ENCODE peak calls at places on chromosome 4, in seven cellular contexts. C, V, Z, J, I, S and D are unnamed samples.

GRCh38 chr4:142130636-142131035 is 494.3 kb downstream of the IL15 start:
- DNase-seq in C (no peak), V (no peak), Z (no peak), J (no peak), I (no peak), S (no peak), D (no peak)

GRCh38 chr4:109465065-109465464 is 31.4 kb downstream of the SEC24B start:
- DNase-seq in C (peak), V (no peak), Z (peak), J (no peak), I (no peak), S (peak), D (peak)

GRCh38 chr4:151227731-151228130 is 49.2 kb upstream of the PRSS48 start:
- DNase-seq in C (peak), V (peak), Z (peak), J (peak), I (peak), S (peak), D (peak)

GRCh38 chr4:88137112-88137511 is 21.3 kb downstream of the ABCG2 start:
- DNase-seq in C (no peak), V (no peak), Z (peak), J (no peak), I (no peak), S (peak), D (peak)

GRCh38 chr4:162869157-162869556 is 297.5 kb downstream of the NAF1 start:
- DNase-seq in C (no peak), V (no peak), Z (no peak), J (no peak), I (no peak), S (no peak), D (no peak)

GRCh38 chr4:48780867-48781219 is 764 bp upstream of the FRYL start:
- DNase-seq in C (peak), V (peak), Z (peak), J (no peak), I (peak), S (peak), D (peak)

GRCh38 chr4:182492456-182492855 is 249.3 kb downstream of the TENM3 start:
- DNase-seq in C (peak), V (no peak), Z (peak), J (no peak), I (no peak), S (no peak), D (peak)

GRCh38 chr4:52266537-52267137 is 215.5 kb downstream of the SPATA18 start:
- DNase-seq in C (no peak), V (no peak), Z (no peak), J (no peak), I (peak), S (no peak), D (no peak)

GRCh38 chr4:173506780-173507211 is 23.2 kb downstream of the HAND2 start:
- DNase-seq in C (no peak), V (no peak), Z (no peak), J (no peak), I (no peak), S (no peak), D (no peak)

GRCh38 chr4:86976801-86977485 is 42.1 kb downstream of the AFF1 start:
- DNase-seq in C (no peak), V (no peak), Z (no peak), J (no peak), I (no peak), S (peak), D (no peak)

GRCh38 chr4:168877779-168878491 is 132.1 kb downstream of the CBR4 start:
- DNase-seq in C (no peak), V (peak), Z (no peak), J (no peak), I (no peak), S (no peak), D (no peak)

GRCh38 chr4:106208481-106209460 is 107.2 kb downstream of the TBCK start:
- DNase-seq in C (no peak), V (no peak), Z (no peak), J (no peak), I (no peak), S (no peak), D (no peak)

GRCh38 chr4:72846280-72847111 is 223.0 kb downstream of the COX18 start:
- DNase-seq in C (peak), V (no peak), Z (peak), J (no peak), I (no peak), S (peak), D (no peak)

GRCh38 chr4:159035570-159035969 is 67.3 kb upstream of the RAPGEF2 start:
- DNase-seq in C (no peak), V (no peak), Z (no peak), J (no peak), I (no peak), S (no peak), D (no peak)

GRCh38 chr4:40378619-40379018 is 43.5 kb downstream of the CHRNA9 start:
- DNase-seq in C (no peak), V (no peak), Z (no peak), J (no peak), I (no peak), S (no peak), D (no peak)

GRCh38 chr4:126850286-126850685 is 782.5 kb upstream of the INTU start:
- DNase-seq in C (peak), V (no peak), Z (peak), J (peak), I (no peak), S (peak), D (peak)

GRCh38 chr4:102429553-102429952 is 71.6 kb upstream of the NFKB1 start:
- DNase-seq in C (peak), V (no peak), Z (peak), J (peak), I (no peak), S (peak), D (peak)

GRCh38 chr4:148692242-148692641 is 250.0 kb upstream of the NR3C2 start:
- DNase-seq in C (no peak), V (no peak), Z (no peak), J (no peak), I (no peak), S (no peak), D (no peak)

GRCh38 chr4:26113339-26113940 is 199.4 kb downstream of the SMIM20 start:
- DNase-seq in C (no peak), V (no peak), Z (no peak), J (no peak), I (no peak), S (no peak), D (no peak)

GRCh38 chr4:25128671-25129070 is 31.6 kb downstream of the SEPSECS start:
- DNase-seq in C (no peak), V (no peak), Z (peak), J (no peak), I (no peak), S (peak), D (no peak)

GRCh38 chr4:1922826-1923225 is 51.6 kb downstream of the NSD2 start:
- DNase-seq in C (no peak), V (no peak), Z (no peak), J (no peak), I (no peak), S (no peak), D (no peak)

GRCh38 chr4:3489451-3489962 is 26.4 kb downstream of the DOK7 start:
- DNase-seq in C (no peak), V (no peak), Z (no peak), J (no peak), I (no peak), S (no peak), D (no peak)

GRCh38 chr4:76072760-76073159 is 1.7 kb upstream of the ART3 start:
- DNase-seq in C (no peak), V (no peak), Z (no peak), J (no peak), I (no peak), S (no peak), D (no peak)

GRCh38 chr4:21769404-21770147 is 179.0 kb downstream of the KCNIP4 start:
- DNase-seq in C (peak), V (no peak), Z (peak), J (peak), I (no peak), S (peak), D (peak)

GRCh38 chr4:762211-763190 is 56.9 kb downstream of the PCGF3 start:
- DNase-seq in C (peak), V (peak), Z (peak), J (no peak), I (no peak), S (peak), D (peak)

GRCh38 chr4:184401397-184402171 is 72.8 kb downstream of the IRF2 start:
- DNase-seq in C (no peak), V (no peak), Z (peak), J (no peak), I (no peak), S (no peak), D (no peak)

GRCh38 chr4:184402740-184403383 is 71.5 kb downstream of the IRF2 start:
- DNase-seq in C (no peak), V (no peak), Z (no peak), J (no peak), I (no peak), S (no peak), D (no peak)

GRCh38 chr4:184403384-184403781 is 71.0 kb downstream of the IRF2 start:
- DNase-seq in C (no peak), V (no peak), Z (peak), J (no peak), I (no peak), S (peak), D (no peak)

GRCh38 chr4:184400891-184401290 is 73.5 kb downstream of the IRF2 start:
- DNase-seq in C (no peak), V (no peak), Z (peak), J (no peak), I (no peak), S (peak), D (no peak)

DNA sequence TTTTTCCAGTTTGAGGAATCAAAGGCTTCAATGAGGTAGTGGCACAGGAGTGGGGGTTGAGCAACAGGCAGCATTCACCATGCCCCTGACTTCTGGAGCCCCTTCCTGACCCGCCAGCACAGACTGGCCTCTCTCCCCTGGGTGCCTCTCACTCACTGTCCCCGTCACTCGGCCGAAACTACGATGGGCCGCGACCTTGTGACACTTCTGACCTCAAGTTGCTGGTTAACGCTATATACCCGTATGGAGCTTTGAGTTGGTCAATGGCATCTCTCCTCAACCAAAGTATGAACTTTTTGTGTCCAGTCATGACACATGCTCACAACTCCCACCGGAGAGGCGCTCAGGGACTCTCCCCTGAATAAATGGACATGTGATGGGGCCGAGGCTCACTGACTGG is 72.1 kb downstream of the IRF2 start:
- DNase-seq in C (no peak), V (no peak), Z (no peak), J (no peak), I (no peak), S (no peak), D (no peak)
- H3K4me3 ChIP-seq in C (no peak), V (no peak), Z (no peak), J (no peak), I (no peak), S (no peak), D (no peak)

GRCh38 chr4:31106419-31106818 is 386.2 kb downstream of the PCDH7 start:
- DNase-seq in C (no peak), V (no peak), Z (no peak), J (no peak), I (no peak), S (no peak), D (no peak)

GRCh38 chr4:31104596-31104995 is 384.4 kb downstream of the PCDH7 start:
- DNase-seq in C (no peak), V (no peak), Z (no peak), J (no peak), I (no peak), S (no peak), D (no peak)

GRCh38 chr4:31108762-31109161 is 388.6 kb downstream of the PCDH7 start:
- DNase-seq in C (no peak), V (no peak), Z (no peak), J (no peak), I (no peak), S (no peak), D (no peak)

GRCh38 chr4:31104033-31104432 is 383.9 kb downstream of the PCDH7 start:
- DNase-seq in C (no peak), V (no peak), Z (peak), J (no peak), I (no peak), S (no peak), D (no peak)

DNA sequence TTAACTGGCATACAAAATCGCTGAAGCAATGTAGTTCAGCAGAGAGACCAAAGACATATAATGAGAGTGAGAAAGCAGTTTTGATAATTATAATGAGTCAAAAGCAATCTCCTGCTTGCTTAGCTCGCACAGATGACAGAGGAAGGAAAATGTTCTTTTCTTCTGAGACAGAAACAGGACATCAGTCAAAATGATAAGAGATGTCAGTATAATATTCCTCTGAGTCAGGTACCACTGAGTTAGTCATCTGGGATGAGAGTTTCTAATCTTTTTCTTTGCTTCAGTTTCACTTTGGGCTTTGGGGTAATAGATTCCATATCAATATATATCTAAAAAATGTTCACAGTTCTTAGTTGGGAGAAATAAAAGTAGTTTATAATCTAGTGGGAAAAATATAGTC is 387.2 kb downstream of the PCDH7 start:
- DNase-seq in C (peak), V (no peak), Z (peak), J (no peak), I (no peak), S (no peak), D (peak)
- H3K4me3 ChIP-seq in C (no peak), V (no peak), Z (no peak), J (no peak), I (no peak), S (no peak), D (no peak)

DNA sequence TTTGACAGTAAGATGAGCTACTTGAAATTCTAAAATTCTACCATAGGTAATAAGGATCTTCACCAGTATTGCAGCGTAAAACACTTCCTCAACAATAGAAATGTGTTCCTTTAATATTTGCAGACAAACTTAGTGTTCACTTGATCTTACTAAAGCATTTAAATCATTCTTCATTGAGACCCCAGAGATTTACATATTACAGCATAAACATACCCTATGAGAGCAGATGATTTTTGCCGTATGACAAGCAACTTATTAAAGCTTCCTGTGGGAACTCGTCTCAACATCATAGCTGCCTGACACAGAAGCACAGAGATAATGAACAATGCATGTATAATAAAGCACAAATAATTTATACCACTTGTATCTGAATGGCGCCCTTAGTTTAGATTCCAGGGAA is 3.6 kb downstream of the UGT2B7 start:
- DNase-seq in C (no peak), V (no peak), Z (no peak), J (no peak), I (no peak), S (no peak), D (no peak)
- H3K4me3 ChIP-seq in C (no peak), V (no peak), Z (no peak), J (no peak), I (no peak), S (no peak), D (no peak)

GRCh38 chr4:186244835-186245234 is 17.5 kb downstream of the KLKB1 start:
- DNase-seq in C (no peak), V (no peak), Z (no peak), J (no peak), I (no peak), S (no peak), D (no peak)
- H3K4me3 ChIP-seq in C (no peak), V (no peak), Z (no peak), J (no peak), I (no peak), S (no peak), D (no peak)

DNA sequence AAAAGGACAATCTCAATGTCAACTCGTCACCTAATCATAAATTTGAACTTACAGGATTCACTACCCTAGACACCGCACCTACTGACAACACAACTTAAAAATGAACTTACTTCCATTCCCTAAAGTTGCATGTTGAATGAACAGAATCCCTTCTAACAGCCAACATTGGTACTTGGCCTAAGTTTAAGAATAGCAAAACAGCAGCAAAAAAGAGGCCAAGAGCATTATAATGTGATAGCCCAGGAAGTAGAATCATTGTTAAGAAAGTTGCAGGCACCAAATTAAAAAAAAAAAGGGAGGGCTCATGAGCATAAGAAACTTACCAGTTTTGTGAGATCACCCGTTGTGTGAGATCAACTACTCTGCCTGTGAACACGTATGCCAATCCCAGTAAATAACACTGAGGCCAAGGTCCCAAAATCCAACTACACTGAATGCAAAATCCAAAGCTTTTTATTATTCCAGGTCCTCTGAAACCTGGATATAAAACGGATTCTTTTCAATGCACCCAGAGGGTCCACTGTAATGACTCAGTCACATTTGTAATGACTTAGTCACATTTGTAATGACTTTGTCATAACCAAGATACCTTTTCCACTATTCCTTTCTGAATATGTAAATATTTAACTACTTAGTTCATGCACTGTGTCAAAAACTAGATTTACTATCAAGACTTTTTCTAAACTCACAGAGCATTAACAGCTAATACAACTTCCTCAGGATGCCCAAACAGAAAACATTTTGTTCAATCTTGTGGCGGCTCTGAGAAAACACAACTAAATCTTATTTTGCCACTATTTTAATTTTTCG is 6.8 kb downstream of the HNRNPDL start:
- DNase-seq in C (peak), V (no peak), Z (peak), J (no peak), I (no peak), S (peak), D (peak)
- H3K4me3 ChIP-seq in C (no peak), V (no peak), Z (no peak), J (no peak), I (no peak), S (no peak), D (no peak)

DNA sequence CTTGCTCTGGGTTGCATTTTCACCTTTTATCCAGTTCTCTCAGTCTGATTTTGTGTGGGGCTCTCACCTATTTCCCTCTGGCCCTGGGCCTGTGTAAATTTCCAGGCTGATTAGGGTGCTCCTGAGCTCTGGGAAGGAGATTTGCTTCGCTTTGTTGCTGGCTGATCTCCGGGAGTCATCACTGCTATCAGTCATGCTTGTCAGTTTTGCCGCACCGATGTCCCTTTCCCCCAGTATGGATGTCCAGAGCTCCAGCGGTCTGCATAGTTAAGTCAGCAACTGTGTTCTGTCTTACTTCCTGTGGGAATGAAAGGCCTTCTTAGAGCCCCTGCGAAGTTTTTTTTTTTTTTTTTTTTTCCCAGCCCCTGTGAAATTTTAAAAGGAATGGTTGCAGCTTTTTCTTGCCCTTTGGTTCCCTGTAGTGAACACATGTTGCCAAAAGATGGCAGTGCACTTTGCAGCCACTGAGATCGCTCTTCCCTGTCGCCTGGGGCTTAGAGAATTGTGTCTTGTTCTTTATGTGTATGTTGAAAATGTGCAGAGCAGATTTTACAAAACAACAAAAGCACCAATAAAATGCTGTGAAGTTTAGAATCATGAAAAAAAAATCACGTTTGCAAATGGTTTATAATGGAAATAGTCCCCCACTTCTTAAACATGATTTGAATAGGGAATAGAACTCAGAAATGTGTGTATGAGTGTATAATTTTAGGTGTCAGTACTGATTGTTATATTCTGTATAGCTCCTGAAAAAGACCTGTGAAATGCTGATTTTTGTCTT is 109.2 kb upstream of the SLC4A4 start:
- DNase-seq in C (peak), V (no peak), Z (peak), J (no peak), I (no peak), S (peak), D (peak)
- H3K4me3 ChIP-seq in C (no peak), V (no peak), Z (peak), J (no peak), I (no peak), S (no peak), D (no peak)